ENCODE peak calls at places on chromosomes 3 and 15, in nine cellular contexts. Z, S, B, L, X, T, G, E and U are unnamed samples. For H3K4me1, the result is how much of the 10 kb centered on the place peaks cover.

GRCh38 chr3:12985148-12985547 is 88.1 kb downstream of the IQSEC1 start:
- DNase-seq in B (no peak), G (no peak), T (no peak), X (peak), S (no peak), Z (peak), E (no peak), L (no peak), U (no peak)

GRCh38 chr3:190366145-190366544 is 21.8 kb upstream of the CLDN16 start:
- DNase-seq in T (no peak), E (no peak), Z (no peak), S (no peak), L (no peak), X (no peak), B (no peak), G (no peak), U (no peak)

GRCh38 chr15:67861983-67862382 is 22.1 kb upstream of the RNU6-1 start:
- DNase-seq in B (no peak), G (no peak), T (no peak), E (no peak), L (no peak), X (no peak), S (no peak), Z (no peak), U (no peak)

GRCh38 chr3:53821631-53822068 is 24.6 kb downstream of the CHDH start:
- DNase-seq in G (no peak), S (no peak), E (no peak), X (no peak), T (no peak), B (no peak), L (no peak), Z (no peak), U (no peak)

GRCh38 chr3:186589856-186590579 is 19.5 kb downstream of the DNAJB11 start:
- DNase-seq in L (no peak), Z (peak), B (no peak), T (no peak), X (no peak), G (no peak), S (no peak), E (no peak), U (no peak)

GRCh38 chr3:53422954-53423708 is 71.3 kb upstream of the CACNA1D start:
- DNase-seq in B (no peak), L (no peak), S (no peak), Z (no peak), E (no peak), T (no peak), X (no peak), G (no peak), U (no peak)

GRCh38 chr3:124896824-124897526 is 9.8 kb upstream of the ITGB5 start:
- DNase-seq in L (no peak), S (no peak), B (no peak), G (no peak), T (no peak), X (no peak), E (no peak), Z (no peak), U (no peak)

GRCh38 chr3:62558549-62559112 is 185.3 kb upstream of the FEZF2 start:
- DNase-seq in G (no peak), B (peak), X (no peak), Z (no peak), L (no peak), T (no peak), E (no peak), S (no peak), U (no peak)

GRCh38 chr3:105608623-105609022 is 241.9 kb downstream of the ALCAM start:
- DNase-seq in S (no peak), E (no peak), X (no peak), Z (no peak), B (peak), T (no peak), G (no peak), L (no peak), U (peak)

GRCh38 chr3:124676236-124676635 is 54.0 kb upstream of the UMPS start:
- DNase-seq in X (no peak), E (no peak), B (no peak), Z (no peak), T (no peak), G (no peak), L (no peak), S (no peak), U (no peak)

GRCh38 chr3:42503251-42503924 is 945 bp downstream of the VIPR1 start:
- DNase-seq in X (no peak), G (no peak), S (no peak), B (no peak), E (no peak), L (peak), T (peak), Z (no peak), U (peak)

GRCh38 chr15:28992340-28992864 is 106.6 kb downstream of the APBA2 start:
- DNase-seq in T (no peak), G (no peak), Z (no peak), L (no peak), S (no peak), E (no peak), X (no peak), B (no peak), U (no peak)

DNA sequence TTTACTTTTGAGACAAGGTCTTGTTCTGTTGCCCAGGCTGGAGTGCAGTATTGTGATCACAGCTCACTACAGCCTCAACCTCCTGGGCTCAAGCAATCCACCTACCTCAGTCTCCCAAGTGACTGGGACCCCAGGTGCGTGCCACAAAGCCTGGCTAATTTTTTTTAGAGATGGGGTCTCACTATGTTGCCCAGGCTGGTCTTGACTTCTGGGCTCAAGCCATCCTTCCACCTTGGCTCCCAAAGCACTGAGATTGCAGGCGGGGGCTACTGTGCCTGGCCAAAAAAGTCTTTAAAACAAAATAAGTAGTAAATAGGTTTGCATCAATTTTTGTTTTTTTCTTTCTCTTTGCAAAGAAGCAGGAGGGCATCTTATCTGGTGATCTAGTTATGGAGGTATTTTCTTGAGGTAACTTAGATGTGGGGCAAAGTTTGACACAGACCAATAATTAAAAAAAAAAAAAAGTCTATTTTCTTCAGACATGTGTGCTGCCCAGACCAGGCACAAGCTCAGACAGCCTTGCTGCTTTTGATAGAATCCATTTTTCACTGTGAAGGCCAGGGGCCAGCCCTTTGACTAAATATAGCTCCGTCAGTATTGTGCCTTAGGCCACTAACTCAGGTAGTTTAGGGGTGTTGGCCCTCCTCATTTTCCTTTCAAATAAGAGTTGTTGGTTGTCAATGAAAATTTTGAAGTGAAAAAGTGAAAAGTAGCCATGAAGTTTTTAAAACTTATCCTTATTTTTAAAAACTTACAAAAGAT is 2.5 kb downstream of the ARL6IP5 start:
- DNase-seq in L (no peak), T (no peak), Z (no peak), E (no peak), X (no peak), S (no peak), G (peak), B (no peak), U (no peak)
- H3K4me3 ChIP-seq in L (peak), T (peak), Z (no peak), E (peak), X (peak), S (peak), G (peak), B (no peak), U (peak)

DNA sequence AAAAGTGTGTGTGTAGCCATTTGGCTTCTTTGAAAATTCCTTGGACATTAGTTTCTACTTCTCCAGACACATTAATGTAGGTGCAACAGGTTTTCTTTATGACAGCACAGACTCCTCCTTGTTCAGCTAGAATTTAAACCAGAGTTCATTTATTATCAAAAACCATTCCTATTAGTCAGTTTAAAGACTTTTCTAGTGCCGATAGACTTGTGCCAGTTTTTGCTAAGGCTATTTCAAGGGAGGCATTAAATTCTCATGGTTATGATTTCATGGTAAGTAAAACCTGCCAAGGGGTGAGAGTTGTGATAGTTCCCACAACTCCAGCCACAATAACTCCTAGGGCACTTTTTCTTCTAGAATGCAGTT is 20.6 kb upstream of the SENP7 start:
- DNase-seq in E (no peak), X (no peak), Z (no peak), B (no peak), T (no peak), S (no peak), L (no peak), G (no peak), U (no peak)
- H3K4me1 ChIP-seq in E (under half), X (under half), Z (under half), B (under half), T (under half), S (under half), L (under half), G (under half), U (under half)

DNA sequence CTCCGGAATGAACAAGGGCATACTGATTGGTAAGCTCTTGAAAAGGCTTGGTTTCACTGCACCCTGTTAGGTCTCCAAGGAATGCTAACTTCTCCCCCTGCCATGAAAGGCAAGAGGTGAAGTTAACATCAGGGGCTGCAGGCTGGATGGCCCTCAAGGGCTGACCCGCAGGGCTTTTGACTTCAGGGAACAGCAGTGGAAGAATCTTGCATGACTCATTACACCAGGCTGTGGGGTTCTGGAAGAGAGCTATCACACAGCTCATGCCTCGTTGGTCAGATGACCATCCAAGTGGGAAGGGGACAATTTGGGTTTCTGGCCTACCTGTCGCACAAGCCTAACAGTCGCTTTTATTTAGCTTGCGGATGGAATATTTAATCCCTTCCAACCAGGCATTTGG is 23.6 kb upstream of the ATG7 start:
- DNase-seq in S (no peak), E (no peak), B (no peak), X (no peak), G (no peak), L (no peak), Z (no peak), T (no peak), U (no peak)
- H3K4me3 ChIP-seq in S (no peak), E (no peak), B (no peak), X (no peak), G (no peak), L (no peak), Z (no peak), T (no peak), U (no peak)

GRCh38 chr15:92661069-92661468 is 5.5 kb upstream of the FAM174B start:
- DNase-seq in T (no peak), E (no peak), L (no peak), B (no peak), X (no peak), G (no peak), S (no peak), Z (no peak), U (no peak)

GRCh38 chr15:92663250-92663951 is 7.8 kb upstream of the FAM174B start:
- DNase-seq in S (no peak), G (no peak), L (no peak), T (no peak), B (no peak), X (no peak), E (no peak), Z (no peak), U (no peak)

GRCh38 chr15:92662797-92663196 is 7.2 kb upstream of the FAM174B start:
- DNase-seq in Z (no peak), S (no peak), X (no peak), T (no peak), B (no peak), G (no peak), L (no peak), E (no peak), U (no peak)

GRCh38 chr15:92664178-92664900 is 8.8 kb upstream of the FAM174B start:
- DNase-seq in X (no peak), L (no peak), Z (no peak), B (no peak), S (no peak), G (no peak), E (no peak), T (no peak), U (no peak)

GRCh38 chr15:92661961-92662360 is 6.4 kb upstream of the FAM174B start:
- DNase-seq in Z (no peak), T (no peak), S (no peak), X (no peak), L (no peak), B (no peak), G (no peak), E (no peak), U (no peak)
- H3K4me1 ChIP-seq in Z (under half), T (under half), S (under half), X (under half), L (under half), B (under half), G (under half), E (under half), U (under half)

GRCh38 chr3:16174976-16175901 is 759 bp downstream of the GALNT15 start:
- DNase-seq in G (no peak), E (no peak), X (no peak), Z (no peak), S (no peak), T (no peak), B (peak), L (no peak), U (no peak)
- H3K4me3 ChIP-seq in G (no peak), E (peak), X (no peak), Z (no peak), S (no peak), T (peak), B (no peak), L (peak), U (peak)

GRCh38 chr15:77076325-77076915 is 5.5 kb upstream of the TSPAN3 start:
- DNase-seq in S (no peak), T (no peak), L (no peak), B (no peak), E (no peak), Z (no peak), X (no peak), G (no peak), U (no peak)
- H3K4me1 ChIP-seq in S (under half), T (under half), L (under half), B (under half), E (under half), Z (under half), X (under half), G (under half), U (under half)

DNA sequence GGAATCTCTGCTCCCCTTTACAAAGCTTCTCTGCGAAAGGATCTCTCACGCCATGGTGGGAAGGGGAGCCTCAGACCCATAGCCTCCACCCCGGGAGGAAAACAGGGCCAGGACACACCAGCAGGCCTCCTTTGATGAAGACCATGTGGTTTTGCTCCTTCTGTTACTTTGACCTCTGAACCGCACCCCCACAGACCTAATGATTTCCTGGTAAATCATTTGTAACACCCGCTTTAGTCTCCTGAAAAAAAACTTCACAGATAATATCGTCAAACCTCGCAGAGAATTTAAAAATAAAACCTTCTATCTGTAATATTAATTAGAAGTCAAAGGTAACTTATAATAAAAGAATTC is 18.3 kb downstream of the CPN2 start:
- DNase-seq in G (no peak), S (no peak), E (no peak), T (no peak), X (no peak), L (no peak), B (no peak), Z (no peak), U (no peak)
- H3K4me3 ChIP-seq in G (no peak), S (peak), E (no peak), T (no peak), X (no peak), L (no peak), B (peak), Z (no peak), U (no peak)

DNA sequence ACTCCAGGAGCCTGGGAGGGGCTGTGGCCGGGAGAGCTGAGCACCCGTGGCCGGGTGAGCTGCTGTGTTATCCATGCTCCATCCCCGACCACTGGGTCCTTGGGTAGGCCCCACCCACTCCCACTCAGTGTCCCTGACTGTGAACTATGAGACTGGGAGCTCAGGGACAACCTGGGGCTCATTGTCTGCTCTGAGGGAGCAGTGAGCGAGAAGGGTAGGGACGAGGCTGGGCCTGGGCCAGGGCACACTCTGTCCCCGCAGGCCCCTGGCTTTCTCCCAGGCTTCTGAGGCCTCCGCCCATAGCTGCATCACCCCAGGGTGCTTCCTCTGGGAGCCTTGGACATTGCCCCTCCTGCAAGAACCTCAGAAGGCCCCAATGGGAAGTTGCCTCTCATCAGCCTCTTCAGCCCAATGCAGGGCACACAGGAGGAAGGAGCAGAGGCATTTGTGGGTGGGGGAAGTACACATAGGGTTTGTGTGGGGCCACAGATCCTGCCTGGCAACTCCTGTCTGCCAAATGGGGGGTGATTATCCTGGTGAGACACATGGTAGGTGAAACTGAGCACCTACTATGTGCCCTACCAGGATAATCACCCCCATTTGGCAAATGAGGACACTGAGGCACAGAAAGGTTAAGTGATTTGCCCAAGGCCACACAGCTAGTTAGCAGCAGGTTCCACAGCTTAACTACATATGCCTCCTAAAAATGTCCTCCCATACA is 2.4 kb downstream of the ANPEP start:
- DNase-seq in S (no peak), L (peak), G (no peak), Z (peak), T (peak), X (no peak), E (no peak), B (no peak), U (peak)
- H3K4me1 ChIP-seq in S (under half), L (under half), G (under half), Z (under half), T (under half), X (under half), E (under half), B (under half), U (under half)

DNA sequence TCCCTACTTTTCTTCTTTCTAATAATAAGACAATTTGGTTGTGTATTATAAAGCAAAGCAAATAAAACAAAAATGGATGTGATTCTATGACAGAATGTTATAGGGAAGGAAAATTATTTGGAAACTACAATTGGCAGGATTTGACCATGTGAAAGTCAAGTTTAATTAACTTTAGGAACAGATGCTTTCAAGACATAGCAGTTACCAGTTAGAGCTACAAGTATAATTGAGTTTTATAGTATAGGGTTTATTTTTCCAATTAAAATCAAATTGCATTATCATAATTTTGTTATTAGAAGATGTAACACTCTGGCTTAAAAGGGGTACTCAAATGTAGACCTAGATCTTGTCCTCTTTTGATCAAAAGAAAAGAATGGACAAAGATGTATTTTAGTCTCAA is 110.9 kb downstream of the ROBO2 start:
- DNase-seq in S (no peak), G (no peak), L (no peak), X (no peak), E (no peak), T (no peak), B (no peak), Z (no peak), U (no peak)
- H3K4me3 ChIP-seq in S (no peak), G (no peak), L (no peak), X (no peak), E (no peak), T (no peak), B (no peak), Z (no peak), U (no peak)